ENCODE peak calls at places on chromosome 7, in eight cellular contexts. N, L, X, B, U, D, G and K are unnamed samples.

GRCh38 chr7:39609462-39610149 is 13.8 kb upstream of the RALA start:
- DNase-seq in L (no peak), U (no peak), B (peak), X (no peak), N (no peak), D (peak), G (no peak), K (no peak)

GRCh38 chr7:5455581-5456222 is 32.1 kb upstream of the TNRC18 start:
- DNase-seq in L (no peak), X (no peak), B (no peak), U (no peak), N (no peak), D (peak), G (no peak), K (no peak)

GRCh38 chr7:2594599-2594998 is 35.8 kb downstream of the IQCE start:
- DNase-seq in U (no peak), X (no peak), N (no peak), L (no peak), G (no peak), D (no peak), B (no peak), K (no peak)

GRCh38 chr7:41333506-41333905 is 369.4 kb downstream of the INHBA start:
- DNase-seq in N (no peak), U (peak), B (no peak), D (no peak), L (no peak), G (peak), X (peak), K (peak)

GRCh38 chr7:40673285-40673684 is 538.5 kb downstream of the SUGCT start:
- DNase-seq in B (no peak), L (no peak), D (no peak), X (peak), N (no peak), U (peak), G (peak), K (peak)

GRCh38 chr7:137579913-137580640 is 236.5 kb upstream of the PTN start:
- DNase-seq in L (no peak), G (peak), D (no peak), N (no peak), X (peak), B (no peak), U (peak), K (no peak)

GRCh38 chr7:43756368-43757072 is 2.0 kb upstream of the BLVRA start:
- DNase-seq in U (peak), L (no peak), X (peak), D (no peak), B (no peak), G (peak), N (no peak), K (peak)

GRCh38 chr7:145224775-145225174 is 388.9 kb upstream of the TPK1 start:
- DNase-seq in X (no peak), L (no peak), G (no peak), B (no peak), N (no peak), U (no peak), D (no peak), K (no peak)

GRCh38 chr7:138338361-138338760 is 121.7 kb upstream of the TRIM24 start:
- DNase-seq in X (peak), U (no peak), D (peak), G (no peak), B (no peak), L (no peak), N (no peak), K (no peak)

GRCh38 chr7:141697211-141697871 is 4.6 kb downstream of the DENND11 start:
- DNase-seq in L (no peak), B (no peak), G (no peak), N (no peak), U (no peak), D (no peak), X (peak), K (no peak)

GRCh38 chr7:12719978-12720377 is 32.5 kb downstream of the ARL4A start:
- DNase-seq in X (peak), G (no peak), B (no peak), N (no peak), D (no peak), U (no peak), L (no peak), K (no peak)

GRCh38 chr7:45863715-45864114 is 9.2 kb downstream of the CCDC201 start:
- DNase-seq in B (peak), D (no peak), U (no peak), N (no peak), X (no peak), G (no peak), L (no peak), K (no peak)

GRCh38 chr7:129646369-129647021 is 35.0 kb downstream of the NRF1 start:
- DNase-seq in D (no peak), U (no peak), X (no peak), N (no peak), B (peak), G (no peak), L (no peak), K (no peak)

GRCh38 chr7:149282331-149282655 is 20.3 kb downstream of the ZNF783 start:
- DNase-seq in U (no peak), G (no peak), L (no peak), D (no peak), X (no peak), B (no peak), N (no peak), K (no peak)

GRCh38 chr7:33651998-33652397 is 253.3 kb upstream of the BMPER start:
- DNase-seq in N (no peak), U (no peak), X (no peak), B (no peak), G (no peak), D (no peak), L (no peak), K (no peak)

GRCh38 chr7:131931368-131931767 is 374.9 kb upstream of the PODXL start:
- DNase-seq in N (no peak), L (no peak), B (no peak), G (peak), U (no peak), D (no peak), X (peak), K (no peak)

GRCh38 chr7:38321515-38321944 is 48.1 kb upstream of the TARP start:
- DNase-seq in D (no peak), G (peak), U (no peak), N (no peak), X (peak), B (no peak), L (no peak), K (peak)

GRCh38 chr7:144019457-144019856 is 19.3 kb downstream of the OR6B1 start:
- DNase-seq in G (peak), B (no peak), N (no peak), D (no peak), X (peak), U (no peak), L (no peak), K (peak)

GRCh38 chr7:79778786-79779382 is 325.4 kb upstream of the MAGI2 start:
- DNase-seq in D (no peak), G (peak), L (no peak), B (no peak), N (no peak), X (peak), U (peak), K (peak)

GRCh38 chr7:44638611-44639557 is 32.5 kb downstream of the OGDH start:
- DNase-seq in X (peak), B (no peak), D (peak), U (peak), G (peak), L (peak), N (peak), K (peak)

GRCh38 chr7:127888411-127888810 is 142.8 kb downstream of the LRRC4 start:
- DNase-seq in L (no peak), D (no peak), G (no peak), B (no peak), U (no peak), N (no peak), X (no peak), K (no peak)

GRCh38 chr7:91183408-91183807 is 80.8 kb upstream of the FZD1 start:
- DNase-seq in D (no peak), N (no peak), B (no peak), X (no peak), L (no peak), U (no peak), G (peak), K (no peak)

GRCh38 chr7:26329520-26330269 is 38.0 kb downstream of the SNX10 start:
- DNase-seq in D (no peak), N (no peak), X (no peak), U (no peak), L (no peak), G (no peak), B (no peak), K (no peak)

GRCh38 chr7:137313196-137313595 is 30.3 kb downstream of the PTN start:
- DNase-seq in U (no peak), N (no peak), G (peak), X (peak), D (no peak), B (no peak), L (no peak), K (no peak)

GRCh38 chr7:16918288-16918895 is 36.6 kb upstream of the AGR3 start:
- DNase-seq in D (peak), L (no peak), U (no peak), X (peak), B (peak), N (no peak), G (no peak), K (no peak)

GRCh38 chr7:100162874-100163533 is 4.5 kb upstream of the TRAPPC14 start:
- DNase-seq in L (no peak), G (no peak), N (no peak), D (peak), X (no peak), U (no peak), B (no peak), K (no peak)

GRCh38 chr7:115476666-115477065 is 553.9 kb downstream of the TFEC start:
- DNase-seq in L (no peak), X (no peak), G (no peak), U (no peak), N (no peak), D (no peak), B (peak), K (no peak)

GRCh38 chr7:46032936-46033335 is 111.9 kb upstream of the IGFBP3 start:
- DNase-seq in B (no peak), L (no peak), N (no peak), D (no peak), X (peak), U (no peak), G (no peak), K (no peak)

GRCh38 chr7:786472-787255 is 45.6 kb upstream of the SUN1 start:
- DNase-seq in B (peak), G (peak), N (peak), U (no peak), X (peak), D (peak), L (no peak), K (peak)
- TF ChIP-seq CTCF in B (peak), G (peak), N (peak), U (peak), X (peak), D (peak), L (peak), K (peak)

GRCh38 chr7:98740643-98741042 is 123.6 kb downstream of the NPTX2 start:
- DNase-seq in U (no peak), D (no peak), B (no peak), N (no peak), G (no peak), X (no peak), L (no peak), K (no peak)

GRCh38 chr7:98748090-98748489 is 121.7 kb downstream of the TMEM130 start:
- DNase-seq in U (no peak), L (no peak), B (no peak), D (no peak), G (no peak), N (no peak), X (no peak), K (no peak)

DNA sequence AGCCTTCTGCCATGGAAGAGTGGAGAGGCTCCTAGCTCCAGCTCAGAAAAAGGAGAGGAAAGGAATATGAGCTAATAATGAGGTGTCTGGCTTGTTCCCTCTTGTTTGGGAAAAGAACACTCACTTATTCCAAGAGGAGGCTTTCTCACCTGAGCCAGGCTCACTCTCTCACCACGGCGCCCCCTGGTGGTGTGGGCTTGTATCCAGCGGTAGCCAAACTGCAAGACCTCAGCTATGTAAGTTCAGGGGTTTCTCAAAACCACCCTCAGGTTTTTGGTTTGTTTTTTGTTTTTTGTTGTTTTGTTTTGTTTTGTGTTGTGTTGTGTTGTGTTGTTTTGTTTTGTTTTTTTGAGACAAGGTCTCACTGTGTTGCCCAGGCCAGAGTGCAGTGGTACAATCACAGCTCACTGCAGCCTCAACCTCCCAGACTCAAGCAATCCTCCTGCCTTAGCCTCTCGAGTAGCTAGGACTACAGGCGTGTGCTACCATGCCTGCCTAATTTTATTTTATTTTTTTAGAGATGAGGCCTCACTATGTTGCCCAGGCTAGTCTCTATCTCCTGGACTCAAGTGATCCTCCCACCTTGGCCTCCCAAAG is 124.0 kb downstream of the TMEM130 start:
- DNase-seq in U (no peak), N (peak), G (peak), X (peak), D (peak), B (peak), L (no peak), K (no peak)
- TF ChIP-seq CTCF in U (peak), N (peak), G (peak), X (peak), D (peak), B (peak), L (peak), K (peak)

GRCh38 chr7:92527300-92528187 is 776 bp downstream of the PEX1 start:
- DNase-seq in B (peak), U (peak), N (peak), D (peak), L (no peak), X (peak), G (peak), K (no peak)
- TF ChIP-seq CTCF in B (peak), U (no peak), N (no peak), D (peak), L (no peak), X (no peak), G (no peak), K (no peak)

DNA sequence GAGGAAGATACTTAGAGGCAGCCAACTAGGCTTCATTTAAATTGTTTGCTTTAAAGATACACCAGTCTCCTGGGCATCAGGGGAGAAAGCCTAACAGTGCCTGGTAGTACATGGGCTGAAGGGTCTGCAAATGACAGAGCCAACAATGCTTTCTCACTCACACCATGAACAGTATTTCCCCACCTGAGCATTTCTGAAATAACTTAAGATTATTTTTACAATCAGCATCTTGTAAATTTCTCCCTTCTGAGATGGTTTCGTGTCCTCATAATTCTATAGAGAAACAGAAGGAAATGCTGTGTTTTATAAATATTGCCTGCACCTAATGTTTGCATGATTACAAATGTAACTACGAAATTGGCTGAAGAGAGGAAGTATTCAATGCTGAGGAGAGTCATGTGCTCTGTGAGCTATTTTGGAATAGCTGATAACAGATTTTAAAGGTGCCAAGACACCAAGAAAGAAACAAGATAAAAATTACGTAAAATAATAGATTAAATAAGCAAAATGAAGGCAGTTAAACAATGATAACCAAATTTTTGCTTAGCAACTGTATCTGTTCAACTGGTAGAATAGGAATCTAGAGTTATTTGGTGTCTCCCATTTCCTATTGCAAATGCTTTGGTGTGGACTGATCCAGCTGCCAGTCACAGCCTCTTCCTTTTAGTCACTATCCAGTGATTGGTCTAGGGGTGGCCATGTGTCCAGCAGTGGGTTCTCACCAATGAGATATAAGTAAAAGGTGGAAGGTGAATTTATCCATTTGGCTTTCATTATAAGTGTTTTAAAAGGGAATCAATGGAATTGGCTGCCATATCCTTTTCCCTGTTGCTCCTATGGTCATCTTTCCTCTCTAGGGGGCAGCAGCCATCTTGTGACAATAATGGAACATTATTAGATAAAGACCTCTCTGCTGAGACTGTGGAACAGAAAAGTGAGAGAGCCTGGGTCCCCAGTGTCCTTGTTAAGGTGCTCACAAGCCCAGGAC is 167.9 kb upstream of the SLC26A5 start:
- DNase-seq in L (no peak), D (peak), U (no peak), X (no peak), G (no peak), B (peak), N (no peak), K (no peak)
- TF ChIP-seq CTCF in L (no peak), D (peak), U (peak), X (peak), G (peak), B (peak), N (no peak), K (peak)

DNA sequence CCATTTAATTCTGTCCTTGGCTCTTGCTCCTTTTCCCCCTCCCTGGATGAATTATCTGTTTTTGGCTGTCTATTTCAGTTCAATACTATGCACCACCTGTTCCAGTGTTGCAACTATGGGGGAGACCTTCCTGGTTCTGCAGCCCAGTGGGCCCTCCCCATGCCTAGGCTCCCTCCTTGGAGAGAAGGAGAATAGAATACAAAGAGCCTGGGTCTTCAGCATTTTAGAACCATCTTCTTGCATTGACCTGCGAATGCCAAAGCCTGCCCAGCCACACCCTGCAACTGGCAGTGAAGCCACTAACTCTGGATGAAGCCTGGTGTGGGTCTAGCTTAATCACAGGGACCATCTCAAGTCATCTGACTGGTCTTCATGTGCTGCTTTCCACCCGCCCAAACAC is 207.1 kb downstream of the HERPUD2 start:
- DNase-seq in G (no peak), L (no peak), U (no peak), X (no peak), D (no peak), N (no peak), B (no peak), K (no peak)
- TF ChIP-seq CTCF in G (no peak), L (no peak), U (no peak), X (no peak), D (no peak), N (no peak), B (no peak), K (no peak)

GRCh38 chr7:74657692-74658170 is at the start of gene GTF2I:
- DNase-seq in X (no peak), N (no peak), G (no peak), B (peak), D (no peak), L (peak), U (no peak), K (no peak)

GRCh38 chr7:74655785-74656420 is 1.6 kb upstream of the GTF2I start:
- DNase-seq in N (no peak), B (no peak), G (no peak), X (no peak), L (no peak), U (no peak), D (peak), K (no peak)

GRCh38 chr7:74656911-74657691 is 417 bp upstream of the GTF2I start:
- DNase-seq in L (peak), N (peak), G (peak), D (peak), B (peak), X (peak), U (peak), K (peak)

GRCh38 chr7:74655324-74655723 is 2.2 kb upstream of the GTF2I start:
- DNase-seq in B (no peak), N (no peak), L (no peak), U (no peak), X (no peak), D (no peak), G (no peak), K (no peak)

GRCh38 chr7:74656421-74656910 is 1.1 kb upstream of the GTF2I start:
- DNase-seq in L (no peak), B (peak), N (peak), X (peak), U (no peak), D (peak), G (no peak), K (no peak)
- TF ChIP-seq CTCF in L (no peak), B (no peak), N (no peak), X (no peak), U (no peak), D (no peak), G (no peak), K (no peak)

GRCh38 chr7:101804642-101805401 is 12.6 kb upstream of the CUX1 start:
- DNase-seq in X (peak), N (no peak), L (no peak), B (peak), D (no peak), G (no peak), U (no peak), K (no peak)
- TF ChIP-seq CTCF in X (no peak), N (peak), L (no peak), B (peak), D (peak), G (no peak), U (peak), K (no peak)

DNA sequence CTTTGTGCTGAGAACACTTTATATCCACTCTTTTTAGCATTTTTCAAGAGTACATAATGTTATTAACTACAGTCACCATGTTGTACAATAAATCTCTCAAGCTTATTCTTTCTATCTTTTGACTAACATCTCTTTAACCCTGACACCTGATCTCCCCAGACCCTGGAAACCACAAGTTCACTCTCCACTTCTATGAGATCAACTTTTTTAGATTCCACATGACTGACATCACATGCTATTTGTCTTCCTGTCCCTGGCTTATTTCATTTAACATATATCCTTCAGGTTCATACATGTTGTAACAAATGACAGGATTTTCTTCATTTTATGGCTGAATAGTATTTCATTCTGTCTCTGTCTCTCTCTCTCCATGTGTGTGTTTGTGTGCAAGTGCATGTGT is 15.5 kb downstream of the SLC13A1 start:
- DNase-seq in U (no peak), L (no peak), X (no peak), D (no peak), B (no peak), N (no peak), G (no peak), K (no peak)
- TF ChIP-seq CTCF in U (no peak), L (no peak), X (no peak), D (no peak), B (no peak), N (no peak), G (no peak), K (no peak)